ENCODE peak calls at places on chromosomes 1 and 21, in six cellular contexts. Z, L, B, F, E and Q are unnamed samples. For H3K4me1 and H3K36me3, the result is how much of the 10 kb centered on the place peaks cover.

GRCh38 chr1:201954263-201955008 is 867 bp upstream of the TIMM17A start:
- DNase-seq in B (no peak), Z (no peak), E (no peak), F (no peak), L (no peak), Q (no peak)

GRCh38 chr1:209641216-209642181 is 10.7 kb downstream of the LAMB3 start:
- DNase-seq in B (no peak), L (no peak), E (no peak), F (no peak), Z (no peak), Q (peak)

GRCh38 chr1:239600588-239600987 is 214.2 kb downstream of the CHRM3 start:
- DNase-seq in L (no peak), B (no peak), E (no peak), Z (no peak), F (no peak), Q (no peak)

GRCh38 chr1:182684128-182684828 is at the start of gene RGS8:
- DNase-seq in L (no peak), B (no peak), E (peak), Z (no peak), F (no peak), Q (no peak)

GRCh38 chr1:167328762-167329483 is 108.2 kb downstream of the POU2F1 start:
- DNase-seq in E (no peak), B (no peak), Z (peak), F (no peak), L (no peak), Q (no peak)

GRCh38 chr1:202590119-202590518 is 120.1 kb downstream of the SYT2 start:
- DNase-seq in Z (no peak), L (no peak), F (no peak), B (no peak), E (no peak), Q (no peak)

GRCh38 chr1:78145105-78145580 is 99.4 kb downstream of the GIPC2 start:
- DNase-seq in L (no peak), E (peak), B (peak), F (no peak), Z (peak), Q (peak)

GRCh38 chr1:70436617-70437236 is 25.7 kb downstream of the CTH start:
- DNase-seq in E (no peak), F (no peak), B (no peak), Z (peak), L (no peak), Q (no peak)

GRCh38 chr1:174877208-174877673 is 122.5 kb upstream of the CACYBP start:
- DNase-seq in L (no peak), F (no peak), B (no peak), Z (no peak), E (no peak), Q (no peak)

GRCh38 chr1:95222629-95223028 is 11.4 kb upstream of the RWDD3 start:
- DNase-seq in F (no peak), E (no peak), Z (no peak), B (no peak), L (no peak), Q (no peak)

GRCh38 chr1:204207136-204207616 is 6.6 kb downstream of the GOLT1A start:
- DNase-seq in B (peak), F (peak), E (peak), L (no peak), Z (no peak), Q (peak)

GRCh38 chr1:247322849-247323586 is 8.6 kb downstream of the ZNF496 start:
- DNase-seq in E (no peak), B (no peak), L (no peak), F (no peak), Z (no peak), Q (no peak)

GRCh38 chr1:203765029-203765837 is at the start of gene LAX1:
- DNase-seq in B (no peak), F (peak), L (no peak), E (no peak), Z (no peak), Q (no peak)

GRCh38 chr1:9282436-9282955 is 10.2 kb upstream of the SPSB1 start:
- DNase-seq in E (no peak), B (no peak), Z (no peak), L (no peak), F (no peak), Q (no peak)

GRCh38 chr1:63913533-63913932 is 139.7 kb downstream of the ROR1 start:
- DNase-seq in E (no peak), B (peak), F (no peak), Z (peak), L (no peak), Q (no peak)

GRCh38 chr1:210417881-210418280 is 89.2 kb downstream of the HHAT start:
- DNase-seq in L (no peak), B (no peak), E (no peak), Z (no peak), F (no peak), Q (no peak)

GRCh38 chr1:30328100-30328370 is 395.4 kb downstream of the MATN1 start:
- DNase-seq in E (no peak), B (no peak), F (no peak), Z (no peak), L (no peak), Q (no peak)

GRCh38 chr1:213070399-213070798 is 19.4 kb downstream of the RPS6KC1 start:
- DNase-seq in Z (peak), L (no peak), F (no peak), B (peak), E (peak), Q (no peak)

GRCh38 chr1:91699339-91699970 is 186.5 kb downstream of the TGFBR3 start:
- DNase-seq in Z (peak), E (no peak), B (peak), L (no peak), F (no peak), Q (peak)

GRCh38 chr1:73044241-73044640 is 761.9 kb upstream of the NEGR1 start:
- DNase-seq in Z (no peak), L (no peak), B (no peak), E (no peak), F (no peak), Q (no peak)

GRCh38 chr1:8031176-8031785 is 5.2 kb upstream of the ERRFI1 start:
- DNase-seq in E (peak), F (no peak), B (no peak), L (no peak), Z (peak), Q (no peak)

GRCh38 chr1:179754031-179754624 is 11.0 kb downstream of the FAM163A start:
- DNase-seq in E (no peak), L (no peak), F (no peak), Z (peak), B (no peak), Q (no peak)

GRCh38 chr1:119141020-119141424 is 569 bp upstream of the WARS2 start:
- DNase-seq in L (no peak), F (no peak), B (no peak), Z (no peak), E (no peak), Q (no peak)

GRCh38 chr1:154104433-154105082 is 50.3 kb downstream of the NUP210L start:
- DNase-seq in L (no peak), F (no peak), Z (no peak), B (no peak), E (no peak), Q (no peak)

GRCh38 chr1:182185822-182186756 is 124.6 kb upstream of the ZNF648 start:
- DNase-seq in E (no peak), Z (peak), F (no peak), B (peak), L (no peak), Q (no peak)

GRCh38 chr1:70517444-70517843 is 106.4 kb downstream of the CTH start:
- DNase-seq in E (no peak), L (no peak), B (no peak), F (no peak), Z (no peak), Q (no peak)

GRCh38 chr1:109775408-109775807 is 11.7 kb upstream of the EPS8L3 start:
- DNase-seq in L (no peak), Z (peak), E (no peak), B (no peak), F (no peak), Q (no peak)

GRCh38 chr1:68808351-68808750 is 311.5 kb upstream of the DEPDC1 start:
- DNase-seq in F (no peak), E (peak), Z (no peak), B (no peak), L (no peak), Q (no peak)

GRCh38 chr1:197200468-197200899 is 54.0 kb upstream of the ASPM start:
- DNase-seq in L (no peak), F (no peak), Z (peak), E (no peak), B (peak), Q (no peak)

GRCh38 chr1:5764959-5765358 is 227.3 kb downstream of the NPHP4 start:
- DNase-seq in Z (no peak), L (no peak), B (no peak), E (no peak), F (no peak), Q (no peak)

GRCh38 chr1:244435562-244436205 is 16.0 kb downstream of the ADSS2 start:
- DNase-seq in E (no peak), L (no peak), F (no peak), B (peak), Z (peak), Q (no peak)

GRCh38 chr21:35328856-35329455 is 279.9 kb upstream of the RUNX1 start:
- DNase-seq in Z (no peak), E (no peak), B (no peak), L (no peak), F (no peak), Q (no peak)

GRCh38 chr1:40665335-40666171 is at the start of gene RIMS3:
- DNase-seq in B (peak), F (peak), L (peak), E (peak), Z (peak), Q (peak)

GRCh38 chr21:35408401-35408800 is 359.3 kb upstream of the RUNX1 start:
- DNase-seq in E (no peak), F (no peak), L (no peak), Z (peak), B (no peak), Q (no peak)

GRCh38 chr1:154966111-154966510 is 4.4 kb downstream of the SHC1 start:
- DNase-seq in F (no peak), L (no peak), Z (no peak), B (no peak), E (no peak), Q (no peak)

GRCh38 chr21:45846373-45847160 is 135.0 kb upstream of the COL6A1 start:
- DNase-seq in F (no peak), L (no peak), E (no peak), B (no peak), Z (peak), Q (peak)

GRCh38 chr1:184535191-184535970 is 148.6 kb downstream of the C1orf21 start:
- DNase-seq in B (no peak), F (no peak), L (no peak), Z (peak), E (no peak), Q (no peak)

GRCh38 chr1:17570228-17570627 is 30.7 kb downstream of the ARHGEF10L start:
- DNase-seq in E (no peak), L (no peak), B (no peak), F (no peak), Z (no peak), Q (no peak)
- H3K4me1 ChIP-seq in E (under half), L (half or more), B (under half), F (under half), Z (under half), Q (under half)

DNA sequence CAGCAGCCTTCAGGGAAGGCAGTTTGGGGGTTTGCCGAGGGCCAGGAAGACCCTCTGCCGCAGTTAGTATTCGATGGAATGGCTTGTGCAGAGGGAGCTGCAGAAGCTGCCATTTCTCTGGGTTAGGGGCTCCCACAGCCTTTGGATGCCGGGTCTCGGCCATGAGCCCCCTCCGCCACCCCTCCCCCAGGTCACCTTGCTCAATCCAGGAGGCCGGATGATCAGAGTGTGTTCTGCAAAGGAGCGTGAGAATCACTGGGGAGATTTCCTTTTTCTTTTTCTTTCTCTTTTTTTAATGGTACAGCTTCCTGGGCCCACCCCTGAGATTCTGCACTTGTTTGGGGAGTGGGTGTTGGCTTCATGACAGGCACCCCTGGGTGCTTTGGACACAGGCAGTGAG is 18.2 kb downstream of the TNFRSF1B start:
- DNase-seq in B (no peak), F (no peak), Z (no peak), E (no peak), L (no peak), Q (no peak)
- H3K4me3 ChIP-seq in B (no peak), F (no peak), Z (no peak), E (no peak), L (no peak), Q (peak)

GRCh38 chr1:22093513-22093912 is 41.0 kb downstream of the CDC42 start:
- DNase-seq in B (no peak), F (no peak), Z (no peak), E (no peak), L (no peak), Q (no peak)
- H3K36me3 ChIP-seq in B (half or more), F (under half), Z (under half), E (half or more), L (under half), Q (under half)

GRCh38 chr21:33257404-33257803 is 8.8 kb upstream of the IL10RB start:
- DNase-seq in F (no peak), E (no peak), Z (no peak), B (no peak), L (no peak), Q (no peak)

GRCh38 chr21:33259995-33260394 is 6.2 kb upstream of the IL10RB start:
- DNase-seq in Z (no peak), F (no peak), E (no peak), L (no peak), B (no peak), Q (no peak)

GRCh38 chr21:33261635-33262034 is 4.5 kb upstream of the IL10RB start:
- DNase-seq in L (no peak), E (no peak), Z (peak), B (no peak), F (no peak), Q (no peak)

GRCh38 chr21:33258475-33258874 is 7.7 kb upstream of the IL10RB start:
- DNase-seq in Z (no peak), E (no peak), B (no peak), F (no peak), L (no peak), Q (no peak)

GRCh38 chr21:33259428-33259827 is 6.7 kb upstream of the IL10RB start:
- DNase-seq in B (no peak), E (no peak), Z (peak), L (no peak), F (no peak), Q (no peak)
- H3K4me1 ChIP-seq in B (under half), E (under half), Z (under half), L (under half), F (under half), Q (under half)

GRCh38 chr1:75725256-75725655 is 747 bp downstream of the ACADM start:
- DNase-seq in E (no peak), Z (peak), L (no peak), B (peak), F (no peak), Q (no peak)

GRCh38 chr1:75723989-75724471 is 479 bp upstream of the ACADM start:
- DNase-seq in E (peak), Z (peak), B (peak), F (peak), L (peak), Q (peak)

GRCh38 chr1:75727571-75727970 is 3.1 kb downstream of the ACADM start:
- DNase-seq in Z (no peak), F (no peak), E (no peak), L (no peak), B (no peak), Q (no peak)

GRCh38 chr1:75724472-75725022 is at the start of gene ACADM:
- DNase-seq in B (peak), E (peak), Z (peak), F (peak), L (peak), Q (peak)

DNA sequence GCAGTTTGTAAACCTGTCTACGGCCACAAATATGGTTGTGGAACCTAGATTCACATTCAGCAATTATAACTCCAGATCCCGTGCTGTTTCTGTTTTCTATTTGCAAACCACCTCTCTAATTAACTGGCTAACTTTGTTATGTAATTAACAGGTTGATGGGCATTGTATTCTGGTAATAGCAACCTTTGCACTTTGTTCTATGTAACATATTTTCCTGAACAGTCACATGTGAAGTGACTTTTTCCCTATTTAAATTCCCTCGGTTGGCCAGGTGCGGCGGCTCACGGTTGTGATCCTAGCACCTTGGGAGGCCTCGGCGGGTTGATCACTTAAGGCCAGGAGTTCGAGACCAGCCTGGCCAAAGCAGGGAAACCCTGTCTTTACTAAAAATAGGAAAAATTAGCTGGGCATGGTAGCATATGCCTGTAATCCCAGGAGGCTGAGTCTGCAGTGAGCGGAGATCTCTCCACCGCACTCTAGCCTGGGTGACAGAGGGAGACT is 1.4 kb downstream of the ACADM start:
- DNase-seq in L (no peak), E (no peak), Z (no peak), B (no peak), F (no peak), Q (peak)
- H3K4me3 ChIP-seq in L (peak), E (peak), Z (peak), B (peak), F (peak), Q (peak)